ENCODE peak calls at places on chromosomes 1 and 21, in four cellular contexts. P is cardiac fibroblast, D is PC-9, O is AG10803. C is an unnamed sample.

GRCh38 chr1:92291372-92291999 is 7.3 kb downstream of the GLMN start:
- DNase-seq in D (peak; percentile 9), O (peak; percentile 66), P (peak; percentile 77), C (peak; percentile 65)

GRCh38 chr1:116435806-116436486 is 62.9 kb downstream of the ATP1A1 start:
- DNase-seq in O (no peak), D (no peak), P (no peak), C (no peak)

GRCh38 chr1:9449106-9449627 is 90.1 kb upstream of the SLC25A33 start:
- DNase-seq in P (peak; percentile 76), O (peak; percentile 74), D (no peak), C (no peak)

GRCh38 chr1:59732219-59732955 is 82.4 kb upstream of the HOOK1 start:
- DNase-seq in P (no peak), O (no peak), D (no peak), C (no peak)

GRCh38 chr1:18217398-18218043 is 109.9 kb downstream of the IGSF21 start:
- DNase-seq in P (peak; percentile 4), O (peak; percentile 13), D (peak; percentile 3), C (no peak)

GRCh38 chr1:248361111-248361715 is at the start of gene OR2T4:
- DNase-seq in P (no peak), O (no peak), D (no peak), C (no peak)

GRCh38 chr1:93459126-93459525 is 11.2 kb downstream of the FNBP1L start:
- DNase-seq in D (no peak), O (no peak), P (no peak), C (no peak)

GRCh38 chr1:15680614-15681345 is 3.3 kb upstream of the PLEKHM2 start:
- DNase-seq in P (peak; percentile 89), O (peak; percentile 95), D (peak; percentile 72), C (peak; percentile 53)

GRCh38 chr1:170634819-170635410 is 29.0 kb upstream of the PRRX1 start:
- DNase-seq in D (no peak), O (no peak), P (no peak), C (no peak)

GRCh38 chr1:68384872-68385390 is 64.8 kb downstream of the RPE65 start:
- DNase-seq in D (peak; percentile 11), P (peak; percentile 77), O (peak; percentile 70), C (peak; percentile 4)

GRCh38 chr1:43935711-43936427 is 2.3 kb downstream of the ARTN start:
- DNase-seq in D (no peak), O (no peak), P (no peak), C (no peak)

GRCh38 chr1:230310381-230311163 is 115.6 kb downstream of the PGBD5 start:
- DNase-seq in O (peak; percentile 64), P (peak; percentile 85), D (peak; percentile 69), C (peak; percentile 53)

GRCh38 chr1:173866462-173866861 is 1.3 kb downstream of the GAS5 start:
- DNase-seq in O (no peak), P (no peak), D (no peak), C (no peak)

GRCh38 chr1:110879758-110880606 is 7.0 kb downstream of the CD53 start:
- DNase-seq in D (peak; percentile 4), P (no peak), O (no peak), C (no peak)

GRCh38 chr21:37469441-37469840 is 102.9 kb downstream of the DYRK1A start:
- DNase-seq in D (no peak), P (no peak), O (no peak), C (no peak)

GRCh38 chr1:30332100-30333094 is 391.0 kb downstream of the MATN1 start:
- DNase-seq in D (no peak), P (no peak), O (no peak), C (no peak)

GRCh38 chr1:26015358-26015757 is 6.2 kb upstream of the EXTL1 start:
- DNase-seq in D (no peak), O (peak; percentile 79), P (peak; percentile 89), C (no peak)

GRCh38 chr1:36750706-36751105 is 268.0 kb upstream of the CSF3R start:
- DNase-seq in P (no peak), O (no peak), D (no peak), C (no peak)

GRCh38 chr1:201455098-201455497 is 13.9 kb downstream of the PHLDA3 start:
- DNase-seq in O (no peak), D (no peak), P (no peak), C (no peak)

GRCh38 chr21:38766987-38767722 is 38.6 kb upstream of the ETS2 start:
- DNase-seq in O (no peak), P (no peak), D (peak; percentile 35), C (no peak)

GRCh38 chr1:15542685-15543588 is 16.3 kb downstream of the DNAJC16 start:
- DNase-seq in O (no peak), P (no peak), D (no peak), C (no peak)

GRCh38 chr1:10694274-10694632 is 102.2 kb downstream of the CASZ1 start:
- DNase-seq in O (no peak), D (no peak), P (peak; percentile 20), C (no peak)

GRCh38 chr1:78339490-78339889 is 151.3 kb upstream of the PTGFR start:
- DNase-seq in O (peak; percentile 71), D (no peak), P (peak; percentile 19), C (no peak)

GRCh38 chr1:191888996-191889622 is 269.2 kb upstream of the RGS18 start:
- DNase-seq in P (peak; percentile 34), O (no peak), D (no peak), C (no peak)

GRCh38 chr1:171422489-171422888 is 62.8 kb upstream of the PRRC2C start:
- DNase-seq in P (no peak), O (peak; percentile 17), D (no peak), C (no peak)

GRCh38 chr1:151509350-151510019 is 1.7 kb upstream of the CGN start:
- DNase-seq in P (no peak), O (no peak), D (no peak), C (no peak)

GRCh38 chr1:57632401-57632800 is 208.5 kb upstream of the DAB1 start:
- DNase-seq in D (no peak), P (peak; percentile 41), O (peak; percentile 8), C (no peak)

GRCh38 chr1:25657786-25658760 is 41.5 kb downstream of the MAN1C1 start:
- DNase-seq in P (no peak), O (no peak), D (no peak), C (no peak)

GRCh38 chr1:183331095-183331742 is 87.0 kb downstream of the NMNAT2 start:
- DNase-seq in P (no peak), D (no peak), O (no peak), C (no peak)

GRCh38 chr1:21950734-21951575 is 13.8 kb upstream of the HSPG2 start:
- DNase-seq in P (no peak), D (no peak), O (no peak), C (no peak)

GRCh38 chr1:59994302-59995198 is 68.0 kb upstream of the CYP2J2 start:
- DNase-seq in O (peak; percentile 93), D (no peak), P (peak; percentile 50), C (peak; percentile 98)

GRCh38 chr1:222443566-222443965 is 104.3 kb downstream of the HHIPL2 start:
- DNase-seq in D (no peak), O (no peak), P (no peak), C (no peak)

GRCh38 chr1:35554261-35555211 is 2.7 kb downstream of the KIAA0319L start:
- DNase-seq in P (no peak), D (no peak), O (no peak), C (no peak)
- H3K4me3 ChIP-seq in P (no peak overlapping the region), D (no peak overlapping the region), O (no peak overlapping the region), C (no peak overlapping the region)

DNA sequence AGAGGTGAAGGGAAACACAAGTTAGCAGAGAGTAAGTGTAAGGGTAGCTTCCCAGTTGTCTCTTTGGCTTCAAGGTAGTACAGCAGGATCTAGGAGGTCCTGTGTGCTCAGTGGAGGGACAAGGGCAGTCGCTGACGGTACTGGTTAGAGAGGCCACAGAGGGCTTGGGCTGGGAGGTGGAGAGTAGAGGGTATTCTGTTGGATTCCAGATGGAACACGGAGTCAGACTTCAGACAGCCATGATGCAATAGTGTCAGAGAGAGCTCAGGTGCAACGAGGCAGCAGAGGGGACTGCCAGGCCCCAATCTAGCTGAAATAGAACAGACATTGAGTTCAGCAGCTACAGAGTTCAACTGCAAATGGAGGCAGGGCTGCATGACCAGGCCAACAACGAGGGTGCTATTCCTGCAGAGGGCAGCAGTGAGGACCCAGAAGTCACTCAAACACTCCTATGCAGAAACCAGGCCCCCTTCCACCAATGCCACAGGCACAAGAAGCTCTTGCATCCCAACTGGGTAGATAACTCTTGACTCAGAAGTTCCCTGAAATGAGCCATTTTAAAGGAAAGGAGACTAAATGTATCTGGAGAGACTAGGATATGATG is 325.0 kb upstream of the ESRRG start:
- DNase-seq in O (no peak), D (no peak), P (peak; percentile 3), C (no peak)
- TF ChIP-seq CTCF in O (no peak), D (peak; percentile 39), P (no peak), C (no peak)

DNA sequence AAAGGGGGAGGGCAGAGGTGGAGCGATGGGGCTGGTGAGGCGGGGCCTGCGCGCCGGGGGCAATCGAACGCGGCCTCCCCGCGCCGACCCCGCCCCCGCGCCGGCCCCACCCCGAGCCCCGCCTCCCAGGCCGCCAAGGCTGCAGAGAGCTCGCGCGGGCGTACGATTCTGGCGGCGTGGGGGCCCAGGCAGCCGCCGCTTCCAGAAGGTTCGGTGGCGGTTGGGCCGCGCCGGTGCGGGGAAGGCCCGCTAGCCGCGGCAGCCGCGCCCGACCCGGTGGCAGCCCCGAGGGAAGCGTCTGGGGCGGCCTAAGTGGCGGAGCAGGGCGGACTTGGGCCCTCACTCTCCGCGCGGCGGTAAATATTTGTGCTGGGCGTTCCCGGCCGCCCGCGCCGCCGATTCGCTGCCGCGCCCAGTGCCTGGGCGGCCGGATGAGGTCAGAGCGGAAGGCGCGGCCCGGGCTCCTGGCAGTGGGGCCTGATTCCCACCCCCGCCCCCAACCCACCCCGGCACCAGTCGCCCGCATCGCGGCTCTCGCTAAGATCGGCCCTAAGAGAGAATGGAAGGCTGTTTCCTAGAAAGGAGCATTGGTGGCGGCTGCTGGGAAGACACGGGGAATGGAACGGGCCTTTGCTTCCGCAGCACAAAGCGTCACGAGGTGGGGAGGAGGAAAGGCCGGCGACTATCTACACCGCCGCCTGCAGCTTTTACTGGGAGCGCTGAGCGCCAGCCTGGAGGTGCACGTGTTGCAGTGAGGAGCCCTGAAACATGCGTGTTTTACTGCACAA is at the start of gene ACOT7:
- DNase-seq in O (peak; percentile 83), D (peak; percentile 86), P (peak; percentile 90), C (peak; percentile 53)
- H3K4me3 ChIP-seq in O (peak within 1 kb of the TSS; percentile 70), D (peak within 1 kb of the TSS; percentile 60), P (peak within 1 kb of the TSS; percentile 56), C (peak within 1 kb of the TSS; percentile 57)

DNA sequence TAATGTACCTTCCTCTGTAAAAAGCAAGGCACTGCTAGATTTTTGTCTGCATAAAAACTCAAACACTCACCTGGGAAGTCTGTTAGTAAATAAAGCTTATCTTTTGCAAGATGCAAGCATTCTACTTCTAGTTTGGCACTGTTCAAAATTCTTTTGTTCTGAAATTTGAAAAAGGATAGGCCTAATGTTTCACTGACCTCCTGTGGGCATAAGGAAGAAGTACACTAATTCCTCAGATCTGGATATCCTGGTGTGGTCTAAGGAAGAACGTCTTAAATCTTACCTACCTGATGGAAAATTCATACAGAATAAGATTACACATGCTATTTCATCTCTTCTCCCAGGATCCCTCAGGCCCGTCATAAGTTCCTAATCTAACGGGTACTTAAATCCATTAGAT is 93.5 kb upstream of the CAMK1G start:
- DNase-seq in P (peak; percentile 26), O (peak; percentile 27), D (no peak), C (no peak)
- TF ChIP-seq CTCF in P (peak; percentile 34), O (peak; percentile 59), D (peak; percentile 80), C (peak; percentile 32)

C was measured in astrocyte of the cerebellum.